ENCODE peak calls at places on chromosomes 12 and 14, in eight cellular contexts. F is KBM-7; P is iPS DF 19.7; I is activated CD4-positive, alpha-beta T cell treated with anti-CD3 and anti-CD28 coated beads, Interleukin-2, amount 10 ng/mL, durations not matched to agents 7 days and 5 days; X is stimulated activated CD4-positive, alpha-beta T cell treated with anti-CD3 and anti-CD28 coated beads, Interleukin-4, amount 100 ng/mL, for 1 hour; H is naive thymus-derived CD8-positive, alpha-beta T cell; V is ACHN; K is body of pancreas. L is an unnamed sample.

GRCh38 chr12:26327975-26328635 is 132.7 kb downstream of the SSPN start:
- DNase-seq in F (peak), P (no peak), I (no peak), X (no peak), H (no peak), V (no peak), K (no peak), L (no peak)

GRCh38 chr12:99153283-99153682 is 494.3 kb upstream of the GARIN6 start:
- DNase-seq in F (no peak), P (no peak), I (no peak), X (no peak), H (no peak), V (no peak), K (no peak), L (no peak)

GRCh38 chr14:101780390-101780789 is 18.9 kb downstream of the PPP2R5C start:
- DNase-seq in F (no peak), P (no peak), I (no peak), X (no peak), H (no peak), V (no peak), K (no peak), L (no peak)

GRCh38 chr14:52733824-52734223 is 3.9 kb downstream of the STYX start:
- DNase-seq in F (no peak), P (no peak), I (no peak), X (no peak), H (no peak), V (no peak), K (no peak), L (no peak)

GRCh38 chr14:50085570-50086315 is 30.6 kb downstream of the VCPKMT start:
- DNase-seq in F (no peak), P (no peak), I (no peak), X (peak), H (no peak), V (peak), K (no peak), L (no peak)

GRCh38 chr14:65042731-65043372 is 56.2 kb downstream of the FNTB start:
- DNase-seq in F (peak), P (no peak), I (no peak), X (no peak), H (no peak), V (no peak), K (peak), L (no peak)

GRCh38 chr14:103558071-103558882 is 4.2 kb downstream of the BAG5 start:
- DNase-seq in F (peak), P (no peak), I (no peak), X (no peak), H (no peak), V (peak), K (no peak), L (peak)

GRCh38 chr12:31321565-31322228 is 4.3 kb downstream of the SINHCAF start:
- DNase-seq in F (no peak), P (no peak), I (no peak), X (no peak), H (no peak), V (peak), K (no peak), L (no peak)

GRCh38 chr12:92827836-92828431 is 101.2 kb downstream of the EEA1 start:
- DNase-seq in F (peak), P (no peak), I (peak), X (peak), H (peak), V (peak), K (peak), L (peak)

L was measured in NCI-H524.